ENCODE peak calls at places on chromosome 5, in nine cellular contexts. M, W, C, K, V, R, O, A and Z are unnamed samples.
A peak's percentile ranks its signal among the peaks of the same experiment; 100 is the strongest.

GRCh38 chr5:9847631-9848030 is 217.5 kb upstream of the TAS2R1 start:
- DNase-seq in M (no peak), V (no peak), W (no peak), R (no peak), A (no peak), K (no peak), O (no peak), C (no peak), Z (no peak)

GRCh38 chr5:111224561-111224989 is 391 bp downstream of the CAMK4 start:
- DNase-seq in R (no peak), V (no peak), O (no peak), C (no peak), M (no peak), W (no peak), A (no peak), K (no peak), Z (no peak)

GRCh38 chr5:145943674-145944121 is 7.3 kb downstream of the SH3RF2 start:
- DNase-seq in A (no peak), M (no peak), K (peak; percentile 49), W (peak; percentile 57), C (no peak), R (no peak), V (no peak), O (no peak), Z (peak; percentile 73)

GRCh38 chr5:84961903-84962302 is 577.2 kb upstream of the EDIL3 start:
- DNase-seq in O (no peak), C (no peak), W (no peak), M (no peak), A (no peak), R (no peak), K (no peak), V (no peak), Z (no peak)

GRCh38 chr5:52915176-52915875 is 73.8 kb upstream of the ITGA2 start:
- DNase-seq in M (no peak), W (peak; percentile 86), A (peak; percentile 13), O (peak; percentile 73), V (peak; percentile 87), K (peak; percentile 79), R (peak; percentile 79), C (no peak), Z (peak; percentile 87)

GRCh38 chr5:117488976-117489500 is 914.4 kb upstream of the SEMA6A start:
- DNase-seq in M (no peak), W (no peak), R (no peak), K (no peak), O (no peak), V (no peak), C (no peak), A (no peak), Z (no peak)

GRCh38 chr5:103667068-103667467 is 104.5 kb upstream of the NUDT12 start:
- DNase-seq in V (peak; percentile 28), M (no peak), K (peak; percentile 55), C (no peak), W (peak; percentile 9), O (no peak), A (no peak), R (no peak), Z (peak; percentile 21)

GRCh38 chr5:10756539-10756938 is 4.5 kb downstream of the DAP start:
- DNase-seq in W (peak; percentile 47), A (peak; percentile 38), R (no peak), O (no peak), M (no peak), C (no peak), V (peak; percentile 73), K (peak; percentile 78), Z (peak; percentile 38)

GRCh38 chr5:68459500-68460139 is 244.1 kb downstream of the PIK3R1 start:
- DNase-seq in R (no peak), W (no peak), V (no peak), O (no peak), M (no peak), K (no peak), A (no peak), C (no peak), Z (no peak)

GRCh38 chr5:111775224-111775623 is 18.2 kb upstream of the NREP start:
- DNase-seq in M (no peak), K (peak; percentile 44), V (no peak), W (peak; percentile 71), O (no peak), R (no peak), A (no peak), C (no peak), Z (peak; percentile 54)

GRCh38 chr5:111997308-111998159 is 240.5 kb upstream of the NREP start:
- DNase-seq in W (peak; percentile 94), V (peak; percentile 100), C (no peak), O (no peak), K (peak; percentile 100), A (no peak), R (peak; percentile 8), M (no peak), Z (peak; percentile 97)

GRCh38 chr5:66779535-66779934 is 183.3 kb downstream of the MAST4 start:
- DNase-seq in V (no peak), C (no peak), K (peak; percentile 23), M (no peak), A (no peak), O (no peak), W (no peak), R (no peak), Z (no peak)

GRCh38 chr5:141105350-141105749 is 5.1 kb downstream of the PCDHB3 start:
- DNase-seq in A (no peak), V (no peak), W (no peak), O (no peak), C (no peak), M (no peak), R (no peak), K (no peak), Z (no peak)

GRCh38 chr5:141095263-141095641 is 837 bp downstream of the PCDHB2 start:
- DNase-seq in M (no peak), A (no peak), C (no peak), O (peak; percentile 50), R (no peak), W (no peak), K (no peak), V (no peak), Z (no peak)

GRCh38 chr5:141100243-141100805 is at the start of gene PCDHB3:
- DNase-seq in V (peak; percentile 5), O (peak; percentile 88), R (no peak), A (no peak), W (no peak), K (peak; percentile 60), M (peak; percentile 40), C (no peak), Z (peak; percentile 10)

DNA sequence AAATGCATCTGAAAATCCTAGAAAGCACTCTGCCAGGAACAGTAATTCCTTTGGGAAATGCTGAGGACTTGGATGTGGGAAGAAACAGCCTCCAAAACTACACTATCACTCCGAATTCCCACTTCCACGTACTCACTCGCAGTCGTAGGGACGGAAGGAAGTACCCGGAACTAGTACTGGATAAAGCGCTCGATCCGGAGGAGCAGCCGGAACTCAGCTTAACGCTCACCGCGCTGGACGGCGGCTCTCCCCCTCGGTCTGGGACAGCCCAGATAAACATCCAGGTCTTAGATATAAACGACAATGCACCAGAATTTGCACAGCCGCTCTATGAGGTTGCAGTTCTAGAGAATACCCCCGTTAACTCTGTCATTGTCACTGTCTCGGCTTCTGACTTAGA is 786 bp downstream of the PCDHB3 start:
- DNase-seq in K (no peak), V (no peak), O (no peak), M (no peak), R (no peak), W (no peak), C (no peak), A (no peak), Z (no peak)
- H3K4me3 ChIP-seq in K (no peak overlapping the region), V (no peak overlapping the region), O (no peak overlapping the region), M (peak overlapping the region; percentile 56), R (no peak overlapping the region), W (no peak overlapping the region), C (peak overlapping the region; percentile 18), A (no peak overlapping the region), Z (no peak overlapping the region)

DNA sequence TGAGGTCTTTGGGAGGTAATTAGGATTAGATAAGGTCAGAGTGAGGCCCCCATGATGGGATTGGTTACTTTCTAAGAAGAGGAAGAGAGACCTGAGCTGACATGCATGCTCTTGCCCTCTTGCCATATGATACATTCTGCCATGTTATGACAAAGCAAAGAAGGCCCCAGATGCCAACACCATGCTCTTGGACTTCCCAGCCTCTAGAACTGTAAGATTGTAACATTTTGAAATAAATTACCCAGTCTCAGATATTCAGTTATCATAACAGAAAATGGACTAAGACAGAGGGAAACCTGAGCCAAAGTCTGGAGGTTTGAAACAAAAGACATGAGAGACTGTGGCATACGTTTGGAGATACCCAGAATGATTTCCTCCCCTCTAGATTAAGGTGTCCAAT is 318.6 kb downstream of the ARHGEF28 start:
- DNase-seq in M (no peak), R (no peak), A (no peak), V (no peak), K (no peak), C (no peak), W (no peak), O (no peak), Z (no peak)
- TF ChIP-seq CTCF in M (no peak), R (no peak), A (no peak), V (no peak), K (no peak), C (no peak), W (no peak), O (no peak), Z (no peak)

DNA sequence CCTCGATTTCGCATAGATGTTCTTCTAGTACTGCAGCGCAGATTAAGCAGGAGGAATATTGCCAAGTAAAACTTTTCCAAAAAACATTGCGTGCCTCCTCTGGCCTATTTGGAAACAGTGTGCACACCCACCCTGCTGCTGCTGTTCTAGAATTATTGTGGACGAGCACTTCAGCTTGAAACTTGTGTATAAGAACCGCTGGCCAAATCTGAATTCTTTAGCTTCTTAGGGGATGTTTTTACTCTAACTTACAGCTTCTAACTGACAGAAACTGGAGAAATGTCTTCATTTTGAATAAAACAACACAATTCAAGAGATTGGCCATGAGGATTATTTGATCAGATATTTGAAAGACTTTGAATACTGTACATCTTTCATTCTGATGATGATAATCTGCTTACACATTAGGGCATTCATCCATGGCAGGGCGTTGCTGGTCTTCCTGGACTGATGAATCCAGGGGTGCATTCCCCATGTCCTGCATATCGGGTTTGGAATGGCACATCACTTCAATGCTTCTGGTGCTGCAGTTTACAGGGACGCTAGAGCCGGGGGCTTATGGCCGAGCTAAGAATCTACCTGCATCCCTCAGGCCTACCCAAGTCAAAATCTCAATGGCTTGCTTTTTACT is 6.5 kb downstream of the ADAMTS16 start:
- DNase-seq in A (no peak), C (no peak), K (peak; percentile 72), M (no peak), V (peak; percentile 32), O (no peak), W (peak; percentile 10), R (no peak), Z (no peak)
- H3K4me3 ChIP-seq in A (no peak overlapping the region), C (no peak overlapping the region), K (peak overlapping the region; percentile 38), M (no peak overlapping the region), V (peak overlapping the region; percentile 23), O (no peak overlapping the region), W (no peak overlapping the region), R (peak overlapping the region; percentile 13), Z (no peak overlapping the region)

DNA sequence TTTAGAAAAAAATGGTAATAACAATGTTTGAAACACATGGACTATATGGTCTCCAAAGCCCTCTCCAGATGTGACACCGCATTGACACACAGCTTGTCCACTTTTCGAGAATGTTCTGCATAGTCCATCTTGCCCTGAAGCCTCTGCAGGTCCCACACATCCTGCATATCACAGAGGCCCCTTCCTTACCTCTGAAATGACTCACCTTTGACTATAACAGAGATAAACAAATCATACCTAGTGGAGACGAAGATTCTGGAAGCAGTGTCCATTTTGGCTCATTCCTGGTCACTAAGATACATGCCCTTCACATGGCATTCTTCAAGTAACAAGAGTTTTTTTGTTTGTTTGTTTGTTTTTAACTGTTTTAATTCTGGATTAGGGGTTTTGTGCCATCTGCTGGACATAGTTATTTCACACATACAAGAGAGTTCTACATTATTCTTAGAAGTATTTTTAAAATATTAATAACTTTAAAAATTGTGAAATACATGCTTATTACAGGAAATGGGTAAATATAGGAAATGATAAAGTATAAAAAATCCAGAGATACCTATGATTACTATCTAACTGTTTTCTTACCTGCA is 5.1 kb downstream of the ARL14EPL start:
- DNase-seq in R (no peak), K (peak; percentile 29), V (no peak), A (no peak), C (no peak), O (no peak), M (no peak), W (peak; percentile 24), Z (peak; percentile 32)
- TF ChIP-seq CTCF in R (peak; percentile 38), K (peak; percentile 19), V (peak; percentile 4), A (peak; percentile 9), C (no peak), O (peak; percentile 57), M (no peak), W (peak; percentile 21), Z (peak; percentile 27)